ENCODE peak calls at places on chromosome 5, in six cellular contexts. W, B, Y, M, C and P are unnamed samples.

GRCh38 chr5:28301676-28302075 is 1263.3 kb upstream of the CDH9 start:
- DNase-seq in W (no peak), B (no peak), Y (no peak), M (no peak), C (no peak), P (peak; percentile 99)

GRCh38 chr5:55051357-55051756 is 27.3 kb downstream of the GZMK start:
- DNase-seq in W (no peak), B (no peak), Y (no peak), M (no peak), C (no peak), P (no peak)

GRCh38 chr5:41834506-41834905 is 35.7 kb downstream of the OXCT1 start:
- DNase-seq in W (no peak), B (no peak), Y (no peak), M (no peak), C (no peak), P (no peak)

GRCh38 chr5:151026674-151027073 is 6.3 kb downstream of the GPX3 start:
- DNase-seq in W (no peak), B (peak; percentile 80), Y (no peak), M (peak; percentile 62), C (no peak), P (no peak)

GRCh38 chr5:55063220-55063863 is 39.1 kb upstream of the GZMA start:
- DNase-seq in W (no peak), B (no peak), Y (no peak), M (no peak), C (no peak), P (peak; percentile 32)

GRCh38 chr5:82922086-82922734 is 155.0 kb downstream of the TMEM167A start:
- DNase-seq in W (no peak), B (no peak), Y (no peak), M (no peak), C (no peak), P (no peak)

GRCh38 chr5:177189416-177189815 is 55.8 kb downstream of the NSD1 start:
- DNase-seq in W (no peak), B (no peak), Y (no peak), M (no peak), C (no peak), P (no peak)

GRCh38 chr5:4128994-4129393 is 533.4 kb downstream of the IRX1 start:
- DNase-seq in W (no peak), B (no peak), Y (no peak), M (peak; percentile 42), C (no peak), P (no peak)

GRCh38 chr5:69295088-69295754 is 37.4 kb downstream of the CCDC125 start:
- DNase-seq in W (no peak), B (no peak), Y (no peak), M (no peak), C (no peak), P (peak; percentile 33)

DNA sequence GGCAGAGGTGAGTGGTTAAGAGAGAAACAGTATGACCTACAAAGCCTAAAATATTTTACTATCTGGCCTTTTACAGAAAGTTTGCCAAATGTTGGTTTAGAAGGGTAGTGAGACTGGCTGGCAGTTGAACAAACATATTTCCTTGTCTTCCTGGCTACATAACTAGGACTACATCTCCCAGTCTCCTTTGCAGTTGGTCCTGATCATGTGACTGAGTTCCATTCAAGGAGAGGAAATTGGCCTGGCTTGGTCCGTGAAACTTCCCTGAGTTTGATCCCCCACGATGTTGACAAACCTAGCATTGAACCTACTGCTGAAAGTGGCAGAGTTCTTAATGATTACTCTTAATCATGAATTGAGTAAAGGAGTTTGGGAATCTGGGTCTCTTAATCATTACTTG is 280.8 kb downstream of the SLIT3 start:
- DNase-seq in W (no peak), B (no peak), Y (no peak), M (no peak), C (no peak), P (peak; percentile 26)
- H3K27me3 ChIP-seq in W (no peaks in the 10 kb centered on the region), B (no peaks in the 10 kb centered on the region), Y (peaks cover 6% of the 10 kb centered on the region), M (no peaks in the 10 kb centered on the region), C (no peaks in the 10 kb centered on the region), P (no peaks in the 10 kb centered on the region)

DNA sequence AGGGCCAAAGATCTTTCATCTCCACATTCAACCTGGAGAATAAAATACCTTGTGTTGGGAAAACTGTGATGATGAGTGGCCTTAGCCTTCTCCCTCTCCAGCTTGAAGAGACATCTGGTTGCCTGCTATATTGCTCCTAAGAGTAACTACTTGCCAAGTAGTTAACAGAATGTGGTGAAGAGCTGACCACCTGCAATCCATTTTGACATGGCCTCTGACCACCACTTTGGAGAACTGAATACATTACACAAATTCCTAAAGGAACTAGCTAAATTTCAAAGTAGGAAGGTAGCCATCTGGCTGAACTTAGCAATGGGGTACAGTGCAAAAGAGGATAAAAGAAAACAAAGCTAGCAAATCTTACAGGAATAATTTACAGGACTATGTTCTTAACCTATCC is 7.2 kb downstream of the TBCA start:
- DNase-seq in W (no peak), B (no peak), Y (no peak), M (no peak), C (no peak), P (no peak)
- H3K36me3 ChIP-seq in W (peaks cover 3% of the 10 kb centered on the region), B (peaks cover 17% of the 10 kb centered on the region), Y (no peaks in the 10 kb centered on the region), M (no peaks in the 10 kb centered on the region), C (peaks cover 5% of the 10 kb centered on the region), P (no peaks in the 10 kb centered on the region)

GRCh38 chr5:178388381-178389030 is 155.9 kb upstream of the PHYKPL start:
- DNase-seq in W (peak; percentile 80), B (no peak), Y (peak; percentile 38), M (peak; percentile 55), C (no peak), P (peak; percentile 6)

GRCh38 chr5:178387061-178387855 is 154.7 kb upstream of the PHYKPL start:
- DNase-seq in W (no peak), B (no peak), Y (no peak), M (no peak), C (no peak), P (no peak)

GRCh38 chr5:178387856-178388190 is 155.2 kb upstream of the PHYKPL start:
- DNase-seq in W (no peak), B (no peak), Y (no peak), M (no peak), C (no peak), P (no peak)

GRCh38 chr5:178389031-178389729 is 156.6 kb upstream of the PHYKPL start:
- DNase-seq in W (no peak), B (no peak), Y (no peak), M (no peak), C (no peak), P (no peak)

DNA sequence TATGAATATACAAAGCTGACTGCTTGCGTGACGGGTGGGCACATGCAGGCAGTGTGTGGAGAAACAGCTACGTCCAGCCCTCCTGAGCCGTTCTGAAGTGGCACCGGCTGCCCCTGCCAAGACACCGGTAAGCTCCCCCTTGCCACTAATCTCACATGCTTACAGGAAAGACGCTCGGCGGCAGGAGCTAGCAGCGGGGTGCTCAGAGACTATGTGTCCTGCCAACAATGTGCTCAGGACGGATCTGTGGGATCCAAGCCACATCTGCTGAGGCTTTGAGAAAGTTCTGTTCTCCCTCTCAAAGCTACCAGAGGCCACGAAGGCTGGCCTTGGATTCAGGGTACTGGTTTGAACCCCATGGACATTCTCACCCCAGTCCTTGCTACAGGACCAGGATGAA is 157.2 kb upstream of the PHYKPL start:
- DNase-seq in W (no peak), B (no peak), Y (no peak), M (no peak), C (no peak), P (no peak)
- H3K27me3 ChIP-seq in W (peaks cover 1% of the 10 kb centered on the region), B (peaks cover 40% of the 10 kb centered on the region), Y (peaks cover 24% of the 10 kb centered on the region), M (peaks cover 3% of the 10 kb centered on the region), C (no peaks in the 10 kb centered on the region), P (peaks cover 1% of the 10 kb centered on the region)

DNA sequence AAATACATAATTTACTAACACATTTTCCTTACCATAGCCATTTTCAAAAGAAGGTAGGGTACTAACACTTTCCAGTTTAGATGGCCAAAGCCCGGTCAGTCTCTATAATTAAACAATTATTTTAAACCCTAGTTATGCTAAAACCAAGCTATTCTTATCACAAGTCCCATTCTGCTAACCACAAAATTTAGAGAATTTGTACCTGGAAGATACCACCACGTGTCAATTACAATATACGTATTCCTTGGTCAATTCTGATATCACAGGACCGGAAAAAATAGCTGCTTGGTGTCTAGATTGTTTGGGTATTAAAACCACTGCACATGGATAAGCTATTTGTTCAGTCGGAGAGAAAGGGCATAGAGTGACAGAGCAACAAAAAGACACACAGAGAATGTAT is 18.9 kb upstream of the SKP1 start:
- DNase-seq in W (no peak), B (no peak), Y (no peak), M (no peak), C (no peak), P (no peak)
- H3K36me3 ChIP-seq in W (peaks cover 18% of the 10 kb centered on the region), B (peaks cover 66% of the 10 kb centered on the region), Y (peaks cover 30% of the 10 kb centered on the region), M (peaks cover 23% of the 10 kb centered on the region), C (peaks cover 46% of the 10 kb centered on the region), P (peaks cover 43% of the 10 kb centered on the region)

DNA sequence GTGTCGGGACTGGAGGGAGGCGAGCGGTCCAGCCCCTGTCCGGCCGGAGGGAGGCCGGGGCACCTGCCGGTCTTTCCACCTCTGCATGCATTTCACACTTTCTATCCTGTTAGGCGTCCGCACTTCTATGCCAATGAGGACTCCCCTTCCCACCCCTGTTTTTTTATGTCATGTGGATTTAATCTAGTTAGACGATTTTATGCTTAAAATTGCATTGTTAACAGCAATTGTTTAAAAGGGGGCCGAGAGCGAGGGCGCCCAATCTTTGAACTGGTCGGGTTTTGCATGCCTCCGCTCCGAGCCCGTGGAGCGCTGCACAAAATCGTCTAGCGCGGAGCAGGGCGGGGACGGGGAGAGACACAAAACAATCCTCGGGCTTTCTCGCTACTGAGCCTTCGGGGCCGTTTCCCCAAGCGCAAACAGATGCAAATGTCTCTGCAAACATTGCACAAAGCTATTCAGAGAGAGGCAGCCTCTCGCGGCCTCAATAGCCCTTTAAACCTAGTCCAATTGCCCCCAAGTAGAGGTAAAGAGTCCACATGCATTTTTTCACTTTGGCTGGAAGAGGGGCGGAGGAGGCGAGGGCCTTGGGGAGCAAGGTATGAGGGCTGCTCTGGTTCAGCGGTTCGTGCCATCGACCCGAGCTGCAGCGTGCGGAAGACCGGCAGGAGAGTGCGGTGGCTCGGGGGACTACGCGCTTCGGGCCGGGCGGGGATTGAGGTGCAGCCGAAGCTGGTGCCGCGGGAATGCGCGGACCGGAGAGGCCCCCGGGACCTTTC is 37.5 kb upstream of the TIFAB start:
- DNase-seq in W (no peak), B (no peak), Y (no peak), M (no peak), C (no peak), P (no peak)
- H3K27me3 ChIP-seq in W (peaks cover 28% of the 10 kb centered on the region), B (peaks cover 52% of the 10 kb centered on the region), Y (peaks cover 94% of the 10 kb centered on the region), M (peaks cover 49% of the 10 kb centered on the region), C (peaks cover 36% of the 10 kb centered on the region), P (peaks cover 72% of the 10 kb centered on the region)

GRCh38 chr5:5475967-5476366 is 53.5 kb downstream of the ICE1 start:
- DNase-seq in W (no peak), B (no peak), Y (no peak), M (no peak), C (no peak), P (no peak)
- H3K36me3 ChIP-seq in W (peaks cover 2% of the 10 kb centered on the region), B (peaks cover 48% of the 10 kb centered on the region), Y (peaks cover 15% of the 10 kb centered on the region), M (peaks cover 8% of the 10 kb centered on the region), C (peaks cover 29% of the 10 kb centered on the region), P (peaks cover 19% of the 10 kb centered on the region)